ENCODE peak calls at places on chromosome 6, in five cellular contexts. L, N, O, X and K are unnamed samples.

GRCh38 chr6:28569748-28570147 is 44.1 kb downstream of the GPX5 start:
- DNase-seq in X (no peak), O (no peak), L (no peak), N (no peak), K (no peak)

GRCh38 chr6:141956046-141956761 is 176.5 kb upstream of the GJE1 start:
- DNase-seq in O (no peak), L (no peak), X (no peak), N (peak), K (no peak)

GRCh38 chr6:100468966-100469859 is 4.5 kb upstream of the SIM1 start:
- DNase-seq in N (no peak), O (no peak), L (no peak), X (no peak), K (no peak)

GRCh38 chr6:142387997-142388815 is 86.4 kb downstream of the ADGRG6 start:
- DNase-seq in L (no peak), O (no peak), N (no peak), X (peak), K (no peak)

GRCh38 chr6:41655706-41656668 is 17.7 kb downstream of the MDFI start:
- DNase-seq in X (peak), L (no peak), N (no peak), O (no peak), K (no peak)

GRCh38 chr6:155186052-155186658 is 77.7 kb upstream of the CLDN20 start:
- DNase-seq in L (no peak), O (peak), X (peak), N (no peak), K (no peak)

GRCh38 chr6:113654396-113654795 is 202.7 kb upstream of the MARCKS start:
- DNase-seq in X (peak), L (peak), N (no peak), O (no peak), K (no peak)

GRCh38 chr6:36599791-36600209 is 5.6 kb downstream of the SRSF3 start:
- DNase-seq in N (no peak), X (peak), O (peak), L (peak), K (peak)

GRCh38 chr6:15691250-15691869 is 28.5 kb upstream of the DTNBP1 start:
- DNase-seq in O (peak), N (peak), X (peak), L (peak), K (peak)

GRCh38 chr6:147642458-147642857 is 134.0 kb downstream of the SAMD5 start:
- DNase-seq in X (no peak), N (no peak), L (peak), O (no peak), K (no peak)

GRCh38 chr6:144898052-144898689 is 613.0 kb downstream of the UTRN start:
- DNase-seq in O (peak), X (peak), N (no peak), L (no peak), K (no peak)

GRCh38 chr6:151254451-151255081 is 14.8 kb downstream of the AKAP12 start:
- DNase-seq in N (no peak), O (no peak), X (peak), L (no peak), K (no peak)

GRCh38 chr6:133512410-133513016 is 271.4 kb downstream of the EYA4 start:
- DNase-seq in X (peak), N (peak), L (peak), O (peak), K (peak)

GRCh38 chr6:113719056-113719455 is 138.1 kb upstream of the MARCKS start:
- DNase-seq in N (no peak), L (peak), X (peak), O (no peak), K (no peak)

GRCh38 chr6:125201961-125202729 is 48.6 kb downstream of the TPD52L1 start:
- DNase-seq in N (no peak), O (no peak), L (peak), X (peak), K (peak)

GRCh38 chr6:5671162-5671561 is 335.6 kb downstream of the NRN1 start:
- DNase-seq in X (peak), L (no peak), N (peak), O (peak), K (no peak)

GRCh38 chr6:11036977-11037430 is 7.1 kb downstream of the ELOVL2 start:
- DNase-seq in N (no peak), X (no peak), L (no peak), O (no peak), K (no peak)

GRCh38 chr6:140736227-140736626 is 1361.8 kb upstream of the CITED2 start:
- DNase-seq in L (no peak), X (no peak), O (no peak), N (no peak), K (no peak)

GRCh38 chr6:147406783-147407182 is 101.7 kb upstream of the SAMD5 start:
- DNase-seq in L (no peak), X (no peak), O (no peak), N (no peak), K (no peak)

GRCh38 chr6:3190056-3190455 is 32.7 kb upstream of the TUBB2A start:
- DNase-seq in N (no peak), L (no peak), O (no peak), X (no peak), K (no peak)

GRCh38 chr6:68252632-68253031 is 382.4 kb upstream of the ADGRB3 start:
- DNase-seq in N (no peak), L (no peak), X (no peak), O (no peak), K (no peak)

GRCh38 chr6:169212897-169213813 is 40.5 kb downstream of the THBS2 start:
- DNase-seq in X (peak), O (peak), N (peak), L (peak), K (peak)

DNA sequence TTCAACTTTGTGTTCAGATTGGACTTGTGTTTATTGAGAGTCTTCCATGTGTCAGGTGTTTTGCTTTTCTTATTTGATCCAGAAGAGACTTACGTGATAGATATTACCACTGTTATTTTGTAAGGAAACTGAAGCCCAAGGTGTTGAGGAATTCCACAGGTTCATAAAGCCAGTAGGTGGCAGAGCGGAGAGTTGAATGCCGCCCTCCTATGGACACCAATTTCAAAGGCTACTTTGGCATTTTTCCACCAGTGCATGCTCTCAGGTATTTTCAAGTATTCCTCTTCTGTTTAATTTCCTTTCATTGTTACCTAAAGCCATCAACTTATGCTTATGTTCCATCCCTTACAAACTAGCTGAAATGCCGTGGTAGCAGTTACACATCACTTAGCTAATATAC is 14.0 kb upstream of the COL10A1 start:
- DNase-seq in L (no peak), X (peak), N (no peak), O (no peak), K (no peak)
- TF ChIP-seq CTCF in L (no peak), X (peak), N (no peak), O (no peak), K (peak)

GRCh38 chr6:126546771-126547170 is 206.9 kb downstream of the CENPW start:
- DNase-seq in L (no peak), X (peak), O (no peak), N (no peak), K (no peak)

GRCh38 chr6:126553856-126554255 is 213.9 kb downstream of the CENPW start:
- DNase-seq in N (no peak), O (no peak), L (no peak), X (no peak), K (no peak)

GRCh38 chr6:126548301-126548700 is 208.4 kb downstream of the CENPW start:
- DNase-seq in L (no peak), X (no peak), N (no peak), O (no peak), K (no peak)

DNA sequence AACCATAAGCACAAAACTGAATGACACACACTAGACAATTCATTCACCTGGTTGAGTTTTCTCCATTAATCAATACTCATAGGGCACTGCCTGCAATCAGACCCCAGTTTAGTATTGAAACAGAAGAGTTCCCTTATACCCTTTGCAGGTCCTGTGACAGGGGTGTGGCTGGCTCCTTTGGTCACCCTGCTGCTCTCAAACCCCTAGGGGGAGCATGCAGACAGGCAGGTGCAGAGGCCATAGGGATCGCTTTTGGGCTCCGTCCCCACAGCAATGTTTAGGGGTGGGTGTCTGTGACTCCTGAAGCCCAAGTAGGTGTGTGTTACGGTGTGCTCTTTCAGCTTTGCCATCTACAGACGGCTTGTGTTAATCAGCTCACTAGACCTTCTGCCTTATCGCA is 210.4 kb downstream of the CENPW start:
- DNase-seq in N (no peak), X (no peak), L (no peak), O (no peak), K (peak)
- TF ChIP-seq CTCF in N (no peak), X (no peak), L (no peak), O (no peak), K (peak)

GRCh38 chr6:37607949-37608348 is 89.7 kb downstream of the MDGA1 start:
- DNase-seq in X (no peak), L (no peak), N (no peak), O (no peak), K (no peak)
- TF ChIP-seq CTCF in X (no peak), L (no peak), N (no peak), O (no peak), K (peak)

DNA sequence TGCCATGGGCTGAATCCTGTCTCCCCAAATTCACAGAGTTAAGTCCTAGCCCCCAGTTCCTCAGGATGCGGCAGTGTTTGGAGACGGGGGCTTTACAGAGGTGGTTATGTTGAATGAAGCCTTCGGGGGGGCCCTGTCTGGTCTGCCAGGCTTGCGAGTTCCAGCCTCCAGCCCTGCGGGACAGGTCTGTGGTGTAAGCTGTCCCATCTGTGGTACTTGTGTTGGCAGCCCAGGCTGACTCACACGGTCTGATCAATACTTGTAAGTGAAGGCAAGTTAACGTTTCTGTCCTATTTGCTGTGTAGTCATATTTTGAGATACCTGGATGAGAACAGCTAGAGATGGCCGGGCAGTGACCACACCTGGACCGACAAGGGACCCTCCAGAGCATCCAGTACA is 51.8 kb upstream of the GPR31 start:
- DNase-seq in X (no peak), O (no peak), N (no peak), L (no peak), K (no peak)
- TF ChIP-seq CTCF in X (no peak), O (no peak), N (no peak), L (no peak), K (no peak)

GRCh38 chr6:137740347-137740746 is 126.7 kb upstream of the TNFAIP3 start:
- DNase-seq in L (no peak), X (no peak), O (no peak), N (no peak), K (no peak)

GRCh38 chr6:137738931-137739504 is 128.0 kb upstream of the TNFAIP3 start:
- DNase-seq in X (no peak), O (no peak), N (no peak), L (no peak), K (no peak)

GRCh38 chr6:137739544-137739943 is 127.5 kb upstream of the TNFAIP3 start:
- DNase-seq in X (no peak), L (no peak), N (no peak), O (no peak), K (no peak)

GRCh38 chr6:137743493-137743892 is 123.6 kb upstream of the TNFAIP3 start:
- DNase-seq in L (no peak), O (no peak), X (peak), N (no peak), K (no peak)

DNA sequence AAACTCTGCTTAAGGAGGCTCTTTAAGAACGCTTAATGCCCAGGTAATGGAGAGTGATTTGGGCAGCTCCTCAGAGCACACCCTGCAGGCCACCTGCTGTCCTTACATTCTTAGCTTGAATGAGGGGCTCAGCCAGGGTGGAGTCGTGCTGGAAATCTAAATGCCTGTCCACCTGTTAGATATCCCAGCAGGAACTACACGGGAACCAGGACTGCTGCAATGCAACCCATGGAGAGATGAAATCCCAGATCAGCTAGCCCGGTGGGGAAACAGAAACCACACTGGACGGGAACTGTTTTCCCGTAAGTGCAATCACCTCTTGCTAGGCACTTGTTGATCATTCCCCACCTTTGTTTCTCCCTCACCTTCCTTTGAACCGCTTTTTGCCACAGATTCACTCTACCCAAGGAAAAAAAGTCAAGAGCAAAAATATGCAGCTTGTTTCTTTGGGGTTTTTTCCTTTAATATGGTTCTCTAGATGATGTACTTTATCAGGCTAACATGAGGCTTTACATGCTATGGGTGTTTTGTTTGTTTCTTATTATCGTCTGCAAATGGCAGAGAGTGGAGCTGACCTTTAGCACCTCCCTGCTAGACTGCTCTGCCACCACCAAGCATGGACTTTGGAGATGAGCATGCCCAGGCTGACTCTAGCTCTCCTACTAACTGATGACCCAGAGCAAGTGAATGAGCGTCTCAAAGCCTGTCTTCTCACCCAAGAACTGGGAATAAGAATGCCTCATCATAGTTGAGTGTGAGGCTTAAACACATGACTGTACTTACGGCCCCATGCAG is 125.9 kb upstream of the TNFAIP3 start:
- DNase-seq in L (no peak), X (no peak), N (no peak), O (no peak), K (no peak)
- TF ChIP-seq CTCF in L (no peak), X (no peak), N (no peak), O (no peak), K (no peak)

GRCh38 chr6:109595998-109596397 is 95.0 kb downstream of the AK9 start:
- DNase-seq in L (no peak), O (peak), N (no peak), X (peak), K (peak)
- TF ChIP-seq CTCF in L (peak), O (no peak), N (no peak), X (peak), K (peak)

DNA sequence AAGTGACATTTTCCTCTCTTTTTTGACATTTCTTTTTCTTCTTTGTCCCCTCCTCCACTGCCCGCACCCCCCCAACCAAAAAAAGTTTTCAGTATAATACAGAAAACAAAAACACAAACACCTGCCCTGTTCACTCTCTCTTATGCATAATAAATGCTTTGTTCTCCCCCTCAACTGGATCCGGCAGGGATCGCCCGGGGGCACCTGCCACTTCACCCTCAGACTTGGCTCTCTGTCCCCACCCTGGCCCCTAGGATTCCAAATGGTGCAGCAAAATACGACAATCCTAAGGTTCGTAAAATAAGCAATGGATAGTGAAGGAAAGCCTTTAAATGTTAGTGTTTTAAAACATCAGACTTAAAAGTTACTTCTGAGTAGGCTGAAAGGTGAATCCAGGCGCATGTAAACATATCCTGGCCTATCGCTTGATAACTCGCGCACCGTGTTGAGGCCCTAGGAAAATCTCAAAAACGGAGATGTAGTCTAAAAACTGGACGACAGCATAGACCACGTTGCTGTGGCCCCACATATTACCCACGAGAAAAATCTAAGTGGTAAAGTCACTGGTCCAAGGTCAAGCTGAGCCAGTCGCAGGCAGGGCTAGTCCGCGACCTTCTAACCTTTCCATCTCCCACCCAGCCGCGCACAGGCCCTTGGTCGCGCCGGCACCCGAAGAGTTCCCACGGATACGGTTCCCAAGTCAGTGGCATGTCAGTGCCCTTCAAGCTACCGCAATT is 130.8 kb downstream of the OGFRL1 start:
- DNase-seq in X (no peak), O (no peak), L (no peak), N (peak), K (no peak)
- TF ChIP-seq CTCF in X (no peak), O (no peak), L (no peak), N (no peak), K (no peak)

GRCh38 chr6:77264970-77265369 is 198.3 kb downstream of the HTR1B start:
- DNase-seq in N (no peak), O (no peak), X (no peak), L (no peak), K (no peak)
- TF ChIP-seq CTCF in N (no peak), O (no peak), X (no peak), L (no peak), K (no peak)

DNA sequence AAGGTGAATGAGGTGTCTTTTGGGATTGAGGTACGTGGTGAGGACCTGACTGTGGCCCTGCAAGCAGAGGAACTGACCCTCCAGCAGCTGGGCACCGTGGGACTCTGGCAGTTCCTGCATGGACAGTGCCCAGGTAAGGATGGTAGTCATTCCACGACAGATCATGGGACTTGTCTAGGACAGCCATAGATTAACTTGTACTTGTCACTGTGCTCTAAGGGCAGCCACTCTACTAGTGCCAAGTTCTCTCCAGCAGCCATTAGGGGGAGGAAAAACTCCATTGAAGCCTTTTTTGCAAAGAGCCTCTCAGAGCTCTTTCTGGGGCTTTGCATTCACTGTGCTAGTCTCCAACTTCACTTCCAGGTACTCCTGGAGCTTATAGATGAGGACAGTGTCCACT is 20.4 kb downstream of the TAF11 start:
- DNase-seq in X (no peak), O (no peak), L (no peak), N (no peak), K (no peak)
- TF ChIP-seq CTCF in X (no peak), O (no peak), L (no peak), N (no peak), K (peak)